ENCODE peak calls at places on chromosomes 6 and 20, in ten cellular contexts. P is stimulated activated CD8-positive, alpha-beta memory T cell treated with anti-CD3 and anti-CD28 coated beads, Interleukin-2, amount 100 ng/mL, for 1 hour; E is COR-L47; H is GM13976; G is NCI-H460; D is putamen; Y is mesothelial cell of epicardium; N is activated B cell treated with CpG ODN at 0.5 μM for 24 hours; W is germinal center; L is T-helper 1 cell. K is an unnamed sample.

GRCh38 chr20:38426006-38426405 is 9.1 kb downstream of the SNHG17 start:
- DNase-seq in P (no peak), E (no peak), H (no peak), G (no peak), D (no peak), Y (no peak), N (no peak), W (no peak), L (no peak), K (no peak)

GRCh38 chr6:100176321-100176950 is 182.4 kb upstream of the MCHR2 start:
- DNase-seq in P (no peak), E (no peak), H (no peak), G (peak), D (no peak), Y (no peak), N (no peak), W (no peak), L (no peak), K (no peak)

GRCh38 chr6:45665859-45666258 is 288.1 kb upstream of the SUPT3H start:
- DNase-seq in P (no peak), E (no peak), H (no peak), G (no peak), D (no peak), Y (no peak), N (no peak), W (no peak), L (no peak), K (no peak)

GRCh38 chr6:161922631-161923119 is 648.8 kb upstream of the AGPAT4 start:
- DNase-seq in P (no peak), E (peak), H (no peak), G (peak), D (no peak), Y (no peak), N (no peak), W (no peak), L (no peak), K (no peak)

GRCh38 chr6:108677357-108677756 is 116.6 kb downstream of the FOXO3 start:
- DNase-seq in P (no peak), E (no peak), H (no peak), G (no peak), D (no peak), Y (no peak), N (no peak), W (no peak), L (no peak), K (no peak)

GRCh38 chr6:157984165-157984564 is 2.5 kb downstream of the SYNJ2 start:
- DNase-seq in P (no peak), E (no peak), H (no peak), G (no peak), D (no peak), Y (no peak), N (no peak), W (no peak), L (no peak), K (no peak)

GRCh38 chr20:37346526-37347346 is 796 bp downstream of the SRC start:
- DNase-seq in P (no peak), E (no peak), H (no peak), G (no peak), D (no peak), Y (no peak), N (no peak), W (no peak), L (no peak), K (no peak)

GRCh38 chr6:14965340-14966102 is 280.3 kb upstream of the JARID2 start:
- DNase-seq in P (no peak), E (no peak), H (no peak), G (no peak), D (no peak), Y (no peak), N (no peak), W (no peak), L (no peak), K (no peak)

GRCh38 chr6:139533166-139533565 is 158.7 kb upstream of the CITED2 start:
- DNase-seq in P (no peak), E (no peak), H (no peak), G (no peak), D (no peak), Y (no peak), N (no peak), W (no peak), L (no peak), K (no peak)

GRCh38 chr6:7431594-7432390 is 42.2 kb downstream of the RIOK1 start:
- DNase-seq in P (no peak), E (no peak), H (no peak), G (no peak), D (no peak), Y (no peak), N (no peak), W (no peak), L (no peak), K (peak)

GRCh38 chr6:14917101-14917500 is 328.8 kb upstream of the JARID2 start:
- DNase-seq in P (no peak), E (no peak), H (no peak), G (no peak), D (no peak), Y (no peak), N (no peak), W (no peak), L (no peak), K (no peak)

GRCh38 chr6:148565931-148566663 is 180.7 kb upstream of the UST start:
- DNase-seq in P (no peak), E (no peak), H (peak), G (no peak), D (no peak), Y (no peak), N (no peak), W (no peak), L (no peak), K (no peak)

GRCh38 chr6:133099573-133099972 is 141.6 kb upstream of the EYA4 start:
- DNase-seq in P (no peak), E (no peak), H (no peak), G (no peak), D (no peak), Y (no peak), N (no peak), W (no peak), L (no peak), K (no peak)

GRCh38 chr6:30325150-30325872 is 1.4 kb upstream of the TRIM39 start:
- DNase-seq in P (peak), E (peak), H (peak), G (peak), D (no peak), Y (peak), N (no peak), W (peak), L (peak), K (no peak)

GRCh38 chr6:135537782-135538301 is 40.3 kb upstream of the AHI1 start:
- DNase-seq in P (no peak), E (no peak), H (no peak), G (peak), D (no peak), Y (no peak), N (no peak), W (no peak), L (no peak), K (no peak)

GRCh38 chr6:161414180-161414579 is 140.3 kb upstream of the AGPAT4 start:
- DNase-seq in P (no peak), E (no peak), H (no peak), G (no peak), D (no peak), Y (no peak), N (no peak), W (no peak), L (no peak), K (no peak)

GRCh38 chr6:19855510-19855909 is 18.3 kb downstream of the ID4 start:
- DNase-seq in P (no peak), E (no peak), H (no peak), G (no peak), D (no peak), Y (no peak), N (no peak), W (no peak), L (no peak), K (no peak)

GRCh38 chr20:54025166-54025835 is 45.1 kb downstream of the BCAS1 start:
- DNase-seq in P (no peak), E (no peak), H (no peak), G (no peak), D (no peak), Y (no peak), N (no peak), W (no peak), L (no peak), K (no peak)

GRCh38 chr6:15427360-15428070 is 181.6 kb downstream of the JARID2 start:
- DNase-seq in P (no peak), E (no peak), H (no peak), G (no peak), D (no peak), Y (no peak), N (no peak), W (no peak), L (no peak), K (no peak)

GRCh38 chr6:13357551-13358075 is 29.3 kb upstream of the TBC1D7 start:
- DNase-seq in P (no peak), E (no peak), H (no peak), G (no peak), D (peak), Y (no peak), N (no peak), W (no peak), L (no peak), K (no peak)

GRCh38 chr20:53900380-53900999 is 169.9 kb downstream of the BCAS1 start:
- DNase-seq in P (no peak), E (no peak), H (no peak), G (no peak), D (no peak), Y (no peak), N (no peak), W (no peak), L (no peak), K (no peak)

GRCh38 chr6:152150196-152150595 is 342.7 kb downstream of the ESR1 start:
- DNase-seq in P (no peak), E (no peak), H (no peak), G (no peak), D (no peak), Y (no peak), N (no peak), W (no peak), L (no peak), K (no peak)

GRCh38 chr6:11315743-11316437 is 83.4 kb upstream of the NEDD9 start:
- DNase-seq in P (no peak), E (no peak), H (no peak), G (peak), D (no peak), Y (no peak), N (no peak), W (no peak), L (no peak), K (no peak)

GRCh38 chr6:149503276-149503675 is 18.5 kb upstream of the ZC3H12D start:
- DNase-seq in P (no peak), E (no peak), H (no peak), G (no peak), D (no peak), Y (no peak), N (no peak), W (no peak), L (no peak), K (no peak)

GRCh38 chr20:36988494-36988966 is 37.0 kb upstream of the SAMHD1 start:
- DNase-seq in P (no peak), E (no peak), H (no peak), G (no peak), D (no peak), Y (no peak), N (no peak), W (no peak), L (no peak), K (no peak)

GRCh38 chr20:7470912-7471311 is 469.3 kb downstream of the HAO1 start:
- DNase-seq in P (no peak), E (no peak), H (no peak), G (no peak), D (no peak), Y (no peak), N (no peak), W (no peak), L (no peak), K (no peak)

GRCh38 chr6:95094751-95095150 is 482.6 kb upstream of the MANEA start:
- DNase-seq in P (no peak), E (no peak), H (no peak), G (no peak), D (no peak), Y (no peak), N (no peak), W (no peak), L (no peak), K (no peak)

GRCh38 chr6:125858427-125859320 is 67.9 kb downstream of the NCOA7 start:
- DNase-seq in P (no peak), E (no peak), H (peak), G (peak), D (peak), Y (peak), N (no peak), W (peak), L (no peak), K (no peak)

GRCh38 chr6:27864906-27865883 is 47.0 kb downstream of the OR2B2 start:
- DNase-seq in P (no peak), E (peak), H (peak), G (peak), D (peak), Y (peak), N (peak), W (peak), L (peak), K (no peak)

GRCh38 chr6:137519629-137520176 is 25.5 kb upstream of the OLIG3 start:
- DNase-seq in P (no peak), E (no peak), H (no peak), G (no peak), D (no peak), Y (no peak), N (no peak), W (no peak), L (no peak), K (no peak)

GRCh38 chr6:166512567-166512966 is 73.9 kb downstream of the RAMACL start:
- DNase-seq in P (peak), E (no peak), H (peak), G (no peak), D (no peak), Y (no peak), N (no peak), W (peak), L (no peak), K (no peak)

GRCh38 chr6:151652338-151652737 is 155.1 kb upstream of the ESR1 start:
- DNase-seq in P (no peak), E (no peak), H (no peak), G (no peak), D (no peak), Y (no peak), N (no peak), W (no peak), L (no peak), K (no peak)